ENCODE peak calls at places on chromosomes 16 and 17, in nine cellular contexts. K is activated CD4-positive, alpha-beta T cell treated with anti-CD3 and anti-CD28 coated beads for 48 hours; D is stimulated activated CD4-positive, alpha-beta T cell treated with anti-CD3 and anti-CD28 coated beads, Interleukin-1b, Interleukin-23, amount 100 ng/mL, for 24 hours; U is NCI-H2029 treated with DMSO at 0.1 percent for 48 hours; L is fibroblast of gingiva; V is activated naive CD4-positive, alpha-beta T cell treated with anti-CD3 and anti-CD28 coated beads, Interleukin-2, amount 10 ng/mL, durations not matched to agents 7 days and 5 days; R is activated naive CD8-positive, alpha-beta T cell treated with anti-CD3 and anti-CD28 coated beads, Interleukin-2, amount 50 U/mL, for 24 hours; G is NCI-H187; W is GM20000. T is an unnamed sample.

GRCh38 chr16:3007957-3008748 is 4.6 kb upstream of the CLDN9 start:
- DNase-seq in K (no peak), D (no peak), U (no peak), L (no peak), V (peak), R (no peak), G (no peak), W (no peak), T (no peak)

GRCh38 chr16:67150833-67151396 is at the start of gene B3GNT9:
- DNase-seq in K (peak), D (no peak), U (no peak), L (peak), V (peak), R (peak), G (no peak), W (peak), T (peak)

GRCh38 chr16:85149776-85150175 is 37.5 kb upstream of the CIBAR2 start:
- DNase-seq in K (no peak), D (no peak), U (no peak), L (no peak), V (no peak), R (no peak), G (no peak), W (no peak), T (no peak)

GRCh38 chr17:50882851-50883250 is 16.7 kb upstream of the TOB1 start:
- DNase-seq in K (no peak), D (no peak), U (no peak), L (no peak), V (no peak), R (no peak), G (no peak), W (no peak), T (peak)

GRCh38 chr17:61335105-61335844 is 64.4 kb upstream of the TBX2 start:
- DNase-seq in K (no peak), D (no peak), U (no peak), L (no peak), V (no peak), R (no peak), G (no peak), W (no peak), T (peak)

GRCh38 chr17:80833952-80834895 is 157.4 kb upstream of the CHMP6 start:
- DNase-seq in K (no peak), D (no peak), U (no peak), L (peak), V (no peak), R (no peak), G (no peak), W (no peak), T (peak)

GRCh38 chr17:77346765-77347164 is 206.0 kb downstream of the SEC14L1 start:
- DNase-seq in K (no peak), D (no peak), U (no peak), L (no peak), V (no peak), R (no peak), G (no peak), W (no peak), T (no peak)

GRCh38 chr17:49471089-49471683 is 23.9 kb upstream of the NGFR start:
- DNase-seq in K (no peak), D (no peak), U (no peak), L (no peak), V (no peak), R (no peak), G (no peak), W (no peak), T (no peak)

GRCh38 chr16:29306953-29307597 is 99.4 kb downstream of the NPIPB11 start:
- DNase-seq in K (no peak), D (no peak), U (no peak), L (no peak), V (no peak), R (no peak), G (no peak), W (no peak), T (peak)

T was measured in M059J.